ENCODE peak calls at places on chromosomes 16 and 17, in six cellular contexts. Y, F, R, V, P and N are unnamed samples.

GRCh38 chr16:14232106-14232890 is 161.2 kb downstream of the MRTFB start:
- DNase-seq in P (no peak), V (no peak), Y (no peak), F (no peak), R (no peak), N (no peak)

GRCh38 chr17:67696347-67696746 is 21.4 kb upstream of the NOL11 start:
- DNase-seq in P (no peak), V (no peak), Y (no peak), R (no peak), F (no peak), N (no peak)

GRCh38 chr16:54197758-54198157 is 88.8 kb downstream of the IRX3 start:
- DNase-seq in P (peak), V (no peak), Y (no peak), R (no peak), F (no peak), N (no peak)

GRCh38 chr17:18141210-18141803 is 32.8 kb downstream of the MYO15A start:
- DNase-seq in V (peak), F (no peak), Y (no peak), R (peak), P (no peak), N (peak)

GRCh38 chr16:72131036-72131435 is 37.4 kb downstream of the DHX38 start:
- DNase-seq in Y (no peak), R (no peak), V (no peak), P (no peak), F (no peak), N (no peak)

GRCh38 chr16:29702307-29702706 is 23.3 kb downstream of the QPRT start:
- DNase-seq in F (no peak), V (no peak), P (no peak), R (no peak), Y (no peak), N (no peak)

GRCh38 chr17:31274252-31274651 is 22.8 kb downstream of the OMG start:
- DNase-seq in P (no peak), R (no peak), F (no peak), Y (no peak), V (peak), N (no peak)

GRCh38 chr17:1087381-1088241 is 90.7 kb downstream of the TIMM22 start:
- DNase-seq in R (peak), P (peak), Y (no peak), F (peak), V (peak), N (no peak)

GRCh38 chr17:3002538-3003301 is 60.7 kb downstream of the OR1D5 start:
- DNase-seq in F (no peak), Y (no peak), V (no peak), P (peak), R (no peak), N (no peak)

GRCh38 chr16:4882633-4883285 is 35.5 kb downstream of the UBN1 start:
- DNase-seq in V (peak), Y (peak), F (no peak), R (no peak), P (no peak), N (peak)

GRCh38 chr16:58399718-58400633 is 7.7 kb downstream of the GINS3 start:
- DNase-seq in F (no peak), V (no peak), R (no peak), P (no peak), Y (no peak), N (no peak)

GRCh38 chr17:51188321-51188853 is 22.2 kb downstream of the NME2 start:
- DNase-seq in P (no peak), F (no peak), V (no peak), R (no peak), Y (no peak), N (no peak)

GRCh38 chr16:71524566-71525553 is 1.4 kb upstream of the CHST4 start:
- DNase-seq in R (peak), V (no peak), Y (no peak), F (no peak), P (no peak), N (no peak)

GRCh38 chr16:83965444-83966152 is 2.4 kb upstream of the NECAB2 start:
- DNase-seq in P (no peak), Y (no peak), R (no peak), F (no peak), V (no peak), N (no peak)

GRCh38 chr17:59840329-59840907 is 52.3 kb downstream of the TUBD1 start:
- DNase-seq in V (no peak), P (no peak), R (peak), F (no peak), Y (no peak), N (no peak)

GRCh38 chr17:3695129-3695722 is 729 bp downstream of the P2RX5 start:
- DNase-seq in F (no peak), Y (no peak), R (no peak), P (no peak), V (no peak), N (no peak)

GRCh38 chr17:57622886-57623433 is 122.1 kb downstream of the CCDC182 start:
- DNase-seq in F (no peak), V (no peak), Y (no peak), P (no peak), R (no peak), N (no peak)

GRCh38 chr16:19898924-19899604 is 14.4 kb upstream of the GPRC5B start:
- DNase-seq in F (no peak), Y (peak), R (peak), P (no peak), V (peak), N (peak)

GRCh38 chr17:51585514-51586104 is 325.3 kb downstream of the UTP18 start:
- DNase-seq in F (no peak), V (peak), Y (peak), R (peak), P (no peak), N (no peak)

DNA sequence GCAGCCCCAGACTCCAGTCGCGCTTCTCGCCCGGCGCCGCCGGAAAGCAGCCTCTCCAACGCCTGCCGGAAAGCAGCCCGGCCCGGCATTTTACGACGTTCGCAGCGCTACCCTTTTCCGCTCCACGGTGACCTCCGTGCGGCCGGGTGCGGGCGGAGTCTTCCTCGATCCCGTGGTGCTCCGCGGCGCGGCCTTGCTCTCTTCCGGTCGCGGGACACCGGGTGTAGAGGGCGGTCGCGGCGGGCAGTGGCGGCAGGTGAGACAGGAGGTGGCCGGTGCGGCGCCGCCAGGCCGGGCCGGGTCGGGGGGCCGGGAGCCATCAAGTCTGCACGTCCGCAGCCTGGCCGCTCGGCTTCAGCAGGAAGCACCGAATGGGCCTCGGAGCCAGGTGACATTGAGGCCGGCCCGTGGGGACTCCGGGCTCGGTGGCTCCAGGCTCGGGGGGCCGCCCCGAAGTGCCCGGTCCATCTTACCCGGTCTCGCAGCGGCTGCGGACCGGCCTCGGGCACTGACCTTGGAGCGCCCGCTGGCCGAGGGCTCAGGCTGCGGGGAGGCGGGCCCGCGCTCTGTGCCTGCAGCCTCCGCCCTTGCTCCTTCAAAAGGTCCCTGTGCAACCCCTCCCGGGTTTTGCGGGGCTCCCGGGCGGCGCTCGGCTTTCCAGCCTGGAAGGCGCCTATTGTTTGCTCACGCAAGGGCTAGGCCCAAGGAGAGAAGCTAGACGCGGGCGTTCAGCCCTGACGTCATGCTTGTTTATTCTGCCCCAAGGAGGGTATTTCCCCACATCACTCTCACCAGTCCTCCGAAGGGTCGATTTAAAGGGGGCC is at the start of the genes COX4I1 and EMC8:
- DNase-seq in Y (peak), R (peak), V (peak), P (peak), F (peak), N (peak)
- TF ChIP-seq POLR2AphosphoS5 in Y (peak), R (peak), V (peak), P (peak), F (peak), N (peak)

GRCh38 chr17:76384222-76384986 is at the start of gene SPHK1:
- DNase-seq in F (no peak), Y (peak), P (peak), R (peak), V (peak), N (no peak)

GRCh38 chr17:76381633-76382304 is 2.6 kb upstream of the SPHK1 start:
- DNase-seq in R (peak), P (no peak), V (no peak), F (no peak), Y (no peak), N (no peak)

GRCh38 chr17:76382305-76382802 is 2.1 kb upstream of the SPHK1 start:
- DNase-seq in F (peak), V (peak), P (no peak), Y (no peak), R (peak), N (no peak)

GRCh38 chr17:76383645-76384221 is 676 bp upstream of the SPHK1 start:
- DNase-seq in F (peak), P (no peak), V (peak), R (peak), Y (no peak), N (no peak)

GRCh38 chr17:76382803-76383644 is 1.4 kb upstream of the SPHK1 start:
- DNase-seq in F (peak), V (peak), Y (no peak), R (peak), P (no peak), N (no peak)
- TF ChIP-seq POLR2AphosphoS5 in F (no peak), V (no peak), Y (peak), R (no peak), P (peak), N (peak)

GRCh38 chr16:9980981-9981380 is 201.2 kb downstream of the GRIN2A start:
- DNase-seq in Y (no peak), P (no peak), V (no peak), R (peak), F (no peak), N (no peak)

GRCh38 chr16:9971907-9972306 is 210.3 kb downstream of the GRIN2A start:
- DNase-seq in R (peak), F (no peak), V (no peak), Y (no peak), P (no peak), N (no peak)

GRCh38 chr16:9978160-9978725 is 204.0 kb downstream of the GRIN2A start:
- DNase-seq in R (no peak), P (no peak), F (no peak), V (no peak), Y (no peak), N (no peak)

GRCh38 chr16:9977333-9977897 is 204.8 kb downstream of the GRIN2A start:
- DNase-seq in P (no peak), Y (no peak), V (no peak), R (no peak), F (no peak), N (no peak)

GRCh38 chr16:9976641-9977040 is 205.6 kb downstream of the GRIN2A start:
- DNase-seq in Y (no peak), F (no peak), V (no peak), P (no peak), R (no peak), N (no peak)
- TF ChIP-seq POLR2AphosphoS5 in Y (no peak), F (no peak), V (no peak), P (no peak), R (no peak), N (no peak)

GRCh38 chr16:75148311-75149195 is at the start of gene ZFP1:
- DNase-seq in Y (peak), R (peak), V (peak), F (peak), P (peak), N (no peak)
- TF ChIP-seq POLR2AphosphoS5 in Y (peak), R (peak), V (peak), F (peak), P (peak), N (peak)

GRCh38 chr17:4895676-4896331 is 3.5 kb upstream of the C17orf107 start:
- DNase-seq in R (peak), Y (no peak), F (no peak), V (no peak), P (no peak), N (no peak)
- TF ChIP-seq POLR2AphosphoS5 in R (no peak), Y (no peak), F (no peak), V (no peak), P (no peak), N (no peak)

GRCh38 chr17:46736100-46736499 is 82.4 kb downstream of the WNT3 start:
- DNase-seq in R (no peak), F (no peak), V (no peak), P (no peak), Y (no peak), N (no peak)
- TF ChIP-seq POLR2AphosphoS5 in R (no peak), F (no peak), V (no peak), P (no peak), Y (no peak), N (no peak)

GRCh38 chr17:62727916-62728672 is 80.0 kb downstream of the MARCHF10 start:
- DNase-seq in P (peak), V (no peak), F (no peak), Y (no peak), R (peak), N (no peak)
- TF ChIP-seq POLR2AphosphoS5 in P (no peak), V (no peak), F (no peak), Y (no peak), R (no peak), N (no peak)

DNA sequence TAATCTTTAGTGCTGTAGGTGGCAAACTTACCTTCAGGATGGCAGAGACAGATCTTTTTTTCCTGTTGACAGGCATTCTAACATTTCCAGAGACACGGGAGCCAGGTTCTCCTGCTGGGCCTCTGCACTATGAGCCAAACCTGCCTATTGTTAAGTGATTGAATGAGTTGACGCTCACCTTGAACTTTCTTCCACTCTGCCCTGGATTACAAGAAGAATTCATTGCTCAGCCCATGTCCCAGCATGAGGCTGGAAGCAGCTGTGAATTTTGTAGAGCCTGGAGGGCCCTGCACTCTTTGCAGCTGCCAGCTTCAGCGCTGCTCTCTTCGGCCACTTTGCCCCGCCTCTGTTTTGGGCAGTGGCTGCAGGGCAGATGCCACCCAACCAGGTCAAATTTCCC is 9.4 kb upstream of the SLC7A5 start:
- DNase-seq in V (no peak), R (no peak), F (no peak), P (no peak), Y (no peak), N (no peak)
- TF ChIP-seq POLR2AphosphoS5 in V (no peak), R (no peak), F (no peak), P (no peak), Y (no peak), N (no peak)